ENCODE peak calls at places on chromosomes 7 and 10, in eight cellular contexts. V is mesothelial cell of epicardium, W is AG04450, B is PC-3, C is HFFc6, G is nephron progenitor cell, S is neural progenitor cell, J is osteocyte. D is an unnamed sample.

GRCh38 chr7:75876126-75876881 is 2.5 kb upstream of the RHBDD2 start:
- DNase-seq in V (no peak), W (no peak), B (no peak), C (no peak), G (no peak), S (no peak), J (no peak), D (no peak)

GRCh38 chr10:87590705-87591588 is 68.7 kb upstream of the PAPSS2 start:
- DNase-seq in V (no peak), W (peak), B (peak), C (no peak), G (no peak), S (no peak), J (no peak), D (no peak)

GRCh38 chr7:94908204-94909022 is 1.0 kb downstream of the PPP1R9A start:
- DNase-seq in V (peak), W (no peak), B (peak), C (no peak), G (peak), S (peak), J (no peak), D (peak)

GRCh38 chr7:85554294-85554877 is 367.5 kb upstream of the SEMA3D start:
- DNase-seq in V (no peak), W (peak), B (peak), C (peak), G (peak), S (peak), J (no peak), D (peak)

GRCh38 chr10:63841761-63842160 is 320.6 kb downstream of the REEP3 start:
- DNase-seq in V (no peak), W (no peak), B (no peak), C (no peak), G (no peak), S (no peak), J (no peak), D (no peak)

GRCh38 chr10:104638861-104639594 is 2.1 kb upstream of the SORCS3 start:
- DNase-seq in V (peak), W (no peak), B (no peak), C (no peak), G (peak), S (peak), J (no peak), D (peak)

GRCh38 chr10:76071638-76072317 is 640.4 kb downstream of the LRMDA start:
- DNase-seq in V (no peak), W (no peak), B (peak), C (no peak), G (no peak), S (no peak), J (no peak), D (no peak)

GRCh38 chr7:92560602-92561001 is 29.6 kb downstream of the FAM133B start:
- DNase-seq in V (no peak), W (no peak), B (no peak), C (no peak), G (no peak), S (no peak), J (no peak), D (no peak)

GRCh38 chr7:154854836-154855235 is 148.1 kb downstream of the PAXIP1 start:
- DNase-seq in V (no peak), W (no peak), B (no peak), C (no peak), G (no peak), S (no peak), J (no peak), D (no peak)

GRCh38 chr10:33897255-33897893 is 562.9 kb upstream of the NRP1 start:
- DNase-seq in V (no peak), W (no peak), B (no peak), C (no peak), G (no peak), S (no peak), J (no peak), D (no peak)

GRCh38 chr10:11612004-11613001 is 853 bp upstream of the USP6NL start:
- DNase-seq in V (no peak), W (no peak), B (no peak), C (no peak), G (no peak), S (no peak), J (no peak), D (no peak)

GRCh38 chr10:93559490-93559889 is 7.0 kb upstream of the FFAR4 start:
- DNase-seq in V (no peak), W (no peak), B (no peak), C (no peak), G (no peak), S (no peak), J (no peak), D (no peak)

GRCh38 chr10:90983940-90984549 is 63.2 kb upstream of the ANKRD1 start:
- DNase-seq in V (no peak), W (no peak), B (no peak), C (no peak), G (no peak), S (no peak), J (no peak), D (peak)

GRCh38 chr7:44395067-44395466 is 69.7 kb upstream of the CAMK2B start:
- DNase-seq in V (no peak), W (no peak), B (no peak), C (no peak), G (no peak), S (no peak), J (peak), D (no peak)

GRCh38 chr7:55022618-55022985 is 3.8 kb downstream of the EGFR start:
- DNase-seq in V (no peak), W (no peak), B (no peak), C (no peak), G (no peak), S (no peak), J (no peak), D (no peak)

GRCh38 chr10:98321203-98321780 is 53.3 kb upstream of the LOXL4 start:
- DNase-seq in V (no peak), W (no peak), B (no peak), C (no peak), G (peak), S (peak), J (no peak), D (peak)

GRCh38 chr7:20219446-20220292 is 2.5 kb upstream of the MACC1 start:
- DNase-seq in V (no peak), W (peak), B (peak), C (no peak), G (peak), S (no peak), J (no peak), D (peak)

GRCh38 chr7:129951076-129952011 is 1.4 kb downstream of the UBE2H start:
- DNase-seq in V (no peak), W (no peak), B (peak), C (no peak), G (peak), S (peak), J (no peak), D (peak)

GRCh38 chr10:21036757-21037156 is 139.6 kb upstream of the NEBL start:
- DNase-seq in V (no peak), W (no peak), B (no peak), C (no peak), G (no peak), S (no peak), J (no peak), D (no peak)

GRCh38 chr10:29034592-29034991 is 254.3 kb upstream of the LYZL1 start:
- DNase-seq in V (no peak), W (no peak), B (no peak), C (no peak), G (no peak), S (no peak), J (no peak), D (no peak)

GRCh38 chr7:46652317-46652716 is 731.2 kb upstream of the IGFBP3 start:
- DNase-seq in V (no peak), W (no peak), B (no peak), C (no peak), G (no peak), S (no peak), J (no peak), D (no peak)

GRCh38 chr10:128877936-128878335 is 589.1 kb upstream of the MGMT start:
- DNase-seq in V (no peak), W (no peak), B (no peak), C (no peak), G (no peak), S (no peak), J (peak), D (no peak)

GRCh38 chr10:24891823-24892222 is 60.6 kb downstream of the PRTFDC1 start:
- DNase-seq in V (no peak), W (peak), B (peak), C (peak), G (no peak), S (no peak), J (no peak), D (no peak)

GRCh38 chr10:11175823-11176243 is 158.2 kb downstream of the CELF2 start:
- DNase-seq in V (no peak), W (no peak), B (no peak), C (no peak), G (no peak), S (no peak), J (no peak), D (no peak)

GRCh38 chr7:45683556-45684148 is 109.5 kb downstream of the ADCY1 start:
- DNase-seq in V (no peak), W (no peak), B (no peak), C (no peak), G (no peak), S (no peak), J (peak), D (no peak)

GRCh38 chr10:126350216-126350992 is 37.9 kb downstream of the ADAM12 start:
- DNase-seq in V (no peak), W (peak), B (peak), C (peak), G (peak), S (no peak), J (no peak), D (no peak)

GRCh38 chr7:24968165-24968564 is 11.8 kb downstream of the OSBPL3 start:
- DNase-seq in V (no peak), W (no peak), B (no peak), C (no peak), G (no peak), S (no peak), J (no peak), D (no peak)

GRCh38 chr7:6294839-6295238 is 22.4 kb upstream of the CYTH3 start:
- DNase-seq in V (no peak), W (no peak), B (no peak), C (no peak), G (no peak), S (no peak), J (no peak), D (no peak)

GRCh38 chr10:124592736-124593430 is 131.3 kb downstream of the LHPP start:
- DNase-seq in V (no peak), W (no peak), B (no peak), C (no peak), G (peak), S (no peak), J (no peak), D (no peak)

GRCh38 chr7:45595809-45596664 is 21.9 kb downstream of the ADCY1 start:
- DNase-seq in V (no peak), W (no peak), B (no peak), C (no peak), G (no peak), S (no peak), J (peak), D (no peak)

GRCh38 chr7:1990001-1990670 is 242.6 kb downstream of the MAD1L1 start:
- DNase-seq in V (no peak), W (no peak), B (no peak), C (no peak), G (no peak), S (no peak), J (no peak), D (no peak)

GRCh38 chr10:23081891-23082290 is 13.5 kb upstream of the MSRB2 start:
- DNase-seq in V (no peak), W (no peak), B (peak), C (no peak), G (no peak), S (no peak), J (no peak), D (peak)

GRCh38 chr7:35450456-35450855 is 196.6 kb upstream of the TBX20 start:
- DNase-seq in V (no peak), W (no peak), B (no peak), C (no peak), G (no peak), S (no peak), J (no peak), D (no peak)

GRCh38 chr10:105656880-105657279 is 1015.8 kb downstream of the SORCS3 start:
- DNase-seq in V (no peak), W (no peak), B (no peak), C (no peak), G (no peak), S (peak), J (no peak), D (peak)

GRCh38 chr7:112495820-112496462 is 15.2 kb downstream of the LSMEM1 start:
- DNase-seq in V (no peak), W (no peak), B (peak), C (peak), G (peak), S (peak), J (no peak), D (peak)

GRCh38 chr7:32892521-32893224 is 1.1 kb upstream of the KBTBD2 start:
- DNase-seq in V (peak), W (no peak), B (peak), C (peak), G (peak), S (peak), J (peak), D (peak)

GRCh38 chr7:40372031-40372430 is 237.2 kb downstream of the SUGCT start:
- DNase-seq in V (no peak), W (no peak), B (no peak), C (no peak), G (no peak), S (no peak), J (no peak), D (no peak)

GRCh38 chr10:105691811-105692210 is 1050.7 kb downstream of the SORCS3 start:
- DNase-seq in V (no peak), W (no peak), B (peak), C (no peak), G (peak), S (peak), J (no peak), D (peak)

GRCh38 chr7:131488361-131488760 is 68.1 kb downstream of the PODXL start:
- DNase-seq in V (no peak), W (no peak), B (peak), C (no peak), G (no peak), S (no peak), J (no peak), D (peak)
- TF ChIP-seq CTCF in V (peak), W (peak), B (peak), C (peak), G (no peak), S (peak), J (peak), D (peak)

GRCh38 chr10:51400354-51401096 is 298.9 kb downstream of the CSTF2T start:
- DNase-seq in V (no peak), W (no peak), B (no peak), C (no peak), G (no peak), S (no peak), J (no peak), D (no peak)

GRCh38 chr10:51397244-51397643 is 302.2 kb downstream of the CSTF2T start:
- DNase-seq in V (no peak), W (no peak), B (no peak), C (no peak), G (no peak), S (no peak), J (no peak), D (no peak)

GRCh38 chr10:51399840-51400239 is 299.6 kb downstream of the CSTF2T start:
- DNase-seq in V (no peak), W (no peak), B (no peak), C (no peak), G (no peak), S (no peak), J (no peak), D (no peak)

GRCh38 chr10:51403522-51403921 is 295.9 kb downstream of the CSTF2T start:
- DNase-seq in V (no peak), W (no peak), B (no peak), C (no peak), G (no peak), S (no peak), J (no peak), D (no peak)

DNA sequence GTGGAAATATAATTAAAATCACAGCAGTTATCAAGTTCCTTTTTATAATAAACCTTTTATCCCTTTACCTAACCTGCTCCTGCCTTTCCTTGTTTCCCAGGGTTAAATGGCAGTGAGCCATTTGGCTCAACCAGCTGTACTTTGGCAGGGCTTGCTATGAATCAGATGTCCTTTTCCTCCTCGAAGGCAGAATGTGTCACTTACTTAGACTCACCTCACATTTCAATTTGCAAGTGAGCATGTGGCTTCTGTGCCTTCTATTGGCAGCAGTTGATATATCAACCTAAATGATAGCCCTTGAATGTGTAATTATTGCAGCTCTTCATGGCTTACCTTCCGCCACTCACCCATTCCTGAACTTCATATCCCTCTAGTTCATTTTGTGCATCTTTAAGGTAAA is 301.7 kb downstream of the CSTF2T start:
- DNase-seq in V (no peak), W (no peak), B (peak), C (peak), G (no peak), S (no peak), J (no peak), D (no peak)
- TF ChIP-seq CTCF in V (no peak), W (no peak), B (peak), C (no peak), G (no peak), S (no peak), J (no peak), D (no peak)

GRCh38 chr10:67663449-67664087 is 32.4 kb downstream of the CTNNA3 start:
- DNase-seq in V (no peak), W (no peak), B (no peak), C (no peak), G (no peak), S (no peak), J (no peak), D (no peak)

GRCh38 chr10:67659497-67659896 is 36.5 kb downstream of the CTNNA3 start:
- DNase-seq in V (no peak), W (no peak), B (no peak), C (no peak), G (no peak), S (no peak), J (no peak), D (no peak)

GRCh38 chr10:67662415-67662814 is 33.6 kb downstream of the CTNNA3 start:
- DNase-seq in V (no peak), W (no peak), B (no peak), C (no peak), G (no peak), S (no peak), J (no peak), D (no peak)

DNA sequence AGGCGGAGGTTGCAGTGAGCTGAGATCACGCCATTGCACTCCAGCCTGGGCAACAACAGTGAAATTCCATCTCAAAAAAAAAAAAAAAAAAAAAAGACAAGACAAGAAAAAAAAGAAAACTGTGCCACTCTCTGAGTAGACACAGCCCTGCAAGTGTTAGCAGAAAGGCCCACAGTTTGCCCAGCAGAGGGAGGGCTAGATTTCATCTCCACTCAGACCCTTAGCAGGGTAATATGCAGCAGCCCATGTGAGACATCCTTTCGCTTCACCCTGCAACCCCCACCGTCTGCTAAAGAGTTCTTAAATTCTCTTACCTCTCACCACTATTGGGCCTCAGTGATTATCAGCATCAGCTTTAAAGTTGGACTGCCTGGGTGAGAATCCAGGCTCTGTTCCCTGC is 38.2 kb downstream of the CTNNA3 start:
- DNase-seq in V (no peak), W (no peak), B (no peak), C (no peak), G (no peak), S (peak), J (no peak), D (peak)
- TF ChIP-seq CTCF in V (no peak), W (no peak), B (peak), C (no peak), G (no peak), S (peak), J (no peak), D (peak)

GRCh38 chr10:100812978-100813377 is 67.6 kb downstream of the PAX2 start:
- DNase-seq in V (no peak), W (no peak), B (no peak), C (no peak), G (no peak), S (no peak), J (no peak), D (no peak)
- TF ChIP-seq CTCF in V (no peak), W (peak), B (no peak), C (peak), G (no peak), S (peak), J (no peak), D (peak)

DNA sequence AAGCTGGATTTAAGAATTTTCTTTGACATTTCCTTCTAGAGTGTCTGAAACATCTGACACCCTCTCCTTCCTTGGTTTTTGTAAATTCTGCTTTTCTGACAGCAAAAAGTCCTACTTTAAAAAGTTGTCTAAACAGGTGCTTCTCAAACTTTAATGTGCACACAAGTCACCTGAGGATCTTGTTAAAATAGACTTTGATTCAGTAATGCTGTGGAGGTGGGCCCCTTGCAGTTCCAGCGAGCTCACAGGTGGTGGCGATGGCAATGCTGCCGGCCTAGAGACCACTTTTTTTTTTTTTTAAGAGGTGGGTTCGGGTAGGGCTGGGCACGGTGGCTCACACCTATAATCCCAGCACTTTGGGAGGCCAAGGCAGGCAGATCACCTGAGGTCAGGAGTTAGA is 77.1 kb downstream of the ABCC2 start:
- DNase-seq in V (no peak), W (no peak), B (peak), C (no peak), G (no peak), S (peak), J (no peak), D (peak)
- TF ChIP-seq CTCF in V (no peak), W (peak), B (peak), C (peak), G (peak), S (peak), J (peak), D (peak)

GRCh38 chr10:60423920-60424319 is 34.2 kb upstream of the ANK3 start:
- DNase-seq in V (no peak), W (no peak), B (peak), C (peak), G (no peak), S (no peak), J (no peak), D (no peak)
- TF ChIP-seq CTCF in V (no peak), W (no peak), B (no peak), C (no peak), G (no peak), S (no peak), J (no peak), D (no peak)

GRCh38 chr10:132466520-132467463 is 69.8 kb downstream of the PWWP2B start:
- DNase-seq in V (peak), W (no peak), B (no peak), C (no peak), G (peak), S (no peak), J (no peak), D (no peak)
- TF ChIP-seq CTCF in V (no peak), W (no peak), B (no peak), C (no peak), G (no peak), S (no peak), J (no peak), D (no peak)

GRCh38 chr7:17058568-17058967 is 176.8 kb upstream of the AGR3 start:
- DNase-seq in V (no peak), W (no peak), B (peak), C (peak), G (no peak), S (no peak), J (no peak), D (no peak)

GRCh38 chr7:17060051-17060450 is 178.3 kb upstream of the AGR3 start:
- DNase-seq in V (no peak), W (no peak), B (no peak), C (no peak), G (no peak), S (no peak), J (no peak), D (no peak)

GRCh38 chr7:17057143-17057509 is 175.3 kb upstream of the AGR3 start:
- DNase-seq in V (no peak), W (no peak), B (no peak), C (no peak), G (no peak), S (no peak), J (no peak), D (no peak)

GRCh38 chr7:17061443-17061842 is 179.7 kb upstream of the AGR3 start:
- DNase-seq in V (no peak), W (no peak), B (peak), C (no peak), G (no peak), S (no peak), J (no peak), D (no peak)

GRCh38 chr7:17062433-17063383 is 180.9 kb upstream of the AGR3 start:
- DNase-seq in V (no peak), W (no peak), B (peak), C (no peak), G (no peak), S (no peak), J (no peak), D (no peak)
- TF ChIP-seq CTCF in V (peak), W (peak), B (peak), C (peak), G (no peak), S (peak), J (peak), D (no peak)